ENCODE peak calls at places on chromosomes 3 and 15, in ten cellular contexts. Z is EL; A is NCI-H146; P is stomach; M is cerebellum; N is T-helper 2 cell; K is LoVo; T is NCI-H1105 treated with DMSO at 0.1 percent for 48 hours; Y is substantia nigra; X is activated CD4-positive, alpha-beta memory T cell treated with anti-CD3 and anti-CD28 coated beads for 36 hours. G is an unnamed sample.

GRCh38 chr3:149657458-149657795 is 398 bp downstream of the WWTR1 start:
- DNase-seq in M (no peak), Z (peak; percentile 59), X (no peak), P (peak; percentile 33), T (no peak), A (no peak), Y (no peak), K (no peak), N (peak; percentile 8), G (no peak)

GRCh38 chr15:71232411-71232810 is 117.1 kb downstream of the THSD4 start:
- DNase-seq in X (no peak), A (no peak), Y (no peak), P (no peak), M (no peak), K (no peak), T (no peak), Z (no peak), N (no peak), G (no peak)

GRCh38 chr3:170746175-170746942 is 123.6 kb downstream of the RPL22L1 start:
- DNase-seq in M (no peak), Y (no peak), K (no peak), N (no peak), P (no peak), A (no peak), T (no peak), X (no peak), Z (peak; percentile 52), G (no peak)

GRCh38 chr3:125108833-125109540 is 53.2 kb upstream of the HEG1 start:
- DNase-seq in Y (no peak), K (no peak), M (no peak), X (no peak), T (no peak), P (no peak), N (no peak), Z (peak; percentile 31), A (no peak), G (no peak)

GRCh38 chr3:14319654-14320182 is 82.7 kb upstream of the SLC6A6 start:
- DNase-seq in T (no peak), N (no peak), P (peak; percentile 67), Y (no peak), Z (peak; percentile 79), M (no peak), A (peak; percentile 14), K (peak; percentile 18), X (peak; percentile 38), G (no peak)

GRCh38 chr3:126782554-126782953 is 78.5 kb downstream of the CHCHD6 start:
- DNase-seq in Z (peak; percentile 97), Y (no peak), P (no peak), X (no peak), M (no peak), A (no peak), T (no peak), K (peak; percentile 90), N (no peak), G (no peak)

GRCh38 chr3:84547971-84548970 is 410.5 kb upstream of the CADM2 start:
- DNase-seq in Z (no peak), N (no peak), K (peak; percentile 32), M (peak; percentile 24), X (no peak), Y (no peak), A (peak; percentile 90), P (no peak), T (no peak), G (no peak)

GRCh38 chr15:67413770-67414429 is 107.0 kb upstream of the C15orf61 start:
- DNase-seq in T (no peak), K (peak; percentile 55), N (no peak), Y (no peak), M (no peak), Z (peak; percentile 92), X (no peak), P (no peak), A (no peak), G (no peak)

GRCh38 chr15:45705510-45706473 is 71.0 kb downstream of the SQOR start:
- DNase-seq in N (peak; percentile 51), A (peak; percentile 76), P (peak; percentile 80), T (peak; percentile 72), M (peak; percentile 68), Z (peak; percentile 84), X (peak; percentile 79), Y (peak; percentile 32), K (peak; percentile 91), G (peak; percentile 54)

GRCh38 chr15:81031203-81031602 is 30.5 kb downstream of the TLNRD1 start:
- DNase-seq in T (no peak), A (no peak), N (no peak), P (no peak), Y (no peak), X (no peak), K (no peak), M (no peak), Z (no peak), G (no peak)

GRCh38 chr3:187902938-187903337 is 157.7 kb upstream of the BCL6 start:
- DNase-seq in K (no peak), Y (no peak), P (no peak), X (no peak), M (no peak), A (no peak), N (no peak), Z (no peak), T (no peak), G (no peak)

GRCh38 chr3:27568393-27568792 is 84.2 kb upstream of the SLC4A7 start:
- DNase-seq in X (no peak), K (no peak), M (peak; percentile 86), N (no peak), Y (no peak), T (peak; percentile 58), Z (peak; percentile 88), P (peak; percentile 34), A (peak; percentile 32), G (no peak)

GRCh38 chr3:72892081-72892763 is 4.4 kb downstream of the GXYLT2 start:
- DNase-seq in M (no peak), T (peak; percentile 5), N (no peak), Z (peak; percentile 87), K (no peak), X (no peak), Y (peak; percentile 46), A (no peak), P (no peak), G (no peak)

GRCh38 chr3:58998476-58999117 is 51.2 kb downstream of the CFAP20DC start:
- DNase-seq in A (no peak), Y (no peak), Z (peak; percentile 95), K (peak; percentile 61), M (no peak), N (no peak), X (peak; percentile 50), T (no peak), P (no peak), G (no peak)

GRCh38 chr3:64063207-64063981 is 40.1 kb upstream of the PSMD6 start:
- DNase-seq in T (no peak), N (no peak), P (no peak), M (no peak), A (peak; percentile 10), X (no peak), Z (no peak), Y (no peak), K (peak; percentile 5), G (no peak)

GRCh38 chr15:66864871-66865281 is 162.8 kb downstream of the SMAD6 start:
- DNase-seq in Z (no peak), N (no peak), P (peak; percentile 19), A (no peak), T (no peak), K (no peak), Y (no peak), X (peak; percentile 7), M (no peak), G (no peak)

GRCh38 chr3:4337147-4337546 is 34.0 kb downstream of the SETMAR start:
- DNase-seq in N (no peak), K (no peak), Y (no peak), T (no peak), P (no peak), A (no peak), X (no peak), Z (no peak), M (no peak), G (no peak)

GRCh38 chr3:74590620-74591262 is 23.7 kb downstream of the CNTN3 start:
- DNase-seq in M (no peak), A (no peak), Y (no peak), N (no peak), Z (no peak), P (no peak), X (no peak), T (no peak), K (no peak), G (no peak)

GRCh38 chr3:38565339-38566214 is 69.4 kb downstream of the EXOG start:
- DNase-seq in N (no peak), P (no peak), X (peak; percentile 5), T (no peak), M (no peak), A (no peak), K (no peak), Z (no peak), Y (no peak), G (no peak)

GRCh38 chr15:58065011-58065444 is 483 bp downstream of the ALDH1A2 start:
- DNase-seq in Y (no peak), P (no peak), K (no peak), Z (no peak), X (peak; percentile 15), N (no peak), A (no peak), T (no peak), M (no peak), G (no peak)

GRCh38 chr3:100650651-100651611 is 41.5 kb downstream of the ADGRG7 start:
- DNase-seq in Z (peak; percentile 71), N (no peak), T (no peak), X (peak; percentile 36), A (no peak), P (no peak), K (no peak), M (no peak), Y (no peak), G (no peak)

GRCh38 chr15:58357529-58358476 is 74.0 kb upstream of the LIPC start:
- DNase-seq in P (no peak), Z (peak; percentile 31), Y (no peak), N (no peak), X (peak; percentile 61), T (no peak), K (no peak), M (no peak), A (no peak), G (no peak)

GRCh38 chr3:104291437-104291851 is 1075.3 kb upstream of the ALCAM start:
- DNase-seq in N (no peak), Z (peak; percentile 40), A (no peak), P (no peak), M (no peak), K (peak; percentile 2), X (no peak), Y (no peak), T (no peak), G (no peak)

GRCh38 chr3:50445919-50446318 is 57.5 kb downstream of the CACNA2D2 start:
- DNase-seq in A (peak; percentile 89), M (no peak), P (peak; percentile 87), Y (no peak), X (no peak), Z (no peak), N (no peak), T (no peak), K (no peak), G (no peak)

GRCh38 chr3:32626650-32627049 is 56.0 kb upstream of the DYNC1LI1 start:
- DNase-seq in T (no peak), Z (no peak), A (peak; percentile 26), X (no peak), K (no peak), P (no peak), Y (no peak), M (no peak), N (no peak), G (no peak)

GRCh38 chr15:89023311-89023961 is 64.8 kb upstream of the ABHD2 start:
- DNase-seq in X (no peak), P (no peak), M (no peak), K (no peak), T (no peak), A (no peak), Y (no peak), Z (peak; percentile 41), N (no peak), G (no peak)

GRCh38 chr3:45869638-45870037 is 16.7 kb upstream of the CCR9 start:
- DNase-seq in K (no peak), X (no peak), Y (no peak), A (no peak), T (no peak), M (no peak), N (no peak), Z (no peak), P (no peak), G (no peak)

GRCh38 chr15:66164788-66165187 is 88.8 kb downstream of the MEGF11 start:
- DNase-seq in K (no peak), P (no peak), N (no peak), Z (no peak), A (no peak), M (no peak), T (peak; percentile 49), X (no peak), Y (no peak), G (no peak)

G was measured in NCI-H1048.